ENCODE peak calls at places on chromosome 18, in five cellular contexts. W is stimulated activated naive CD8-positive, alpha-beta T cell treated with anti-CD3 and anti-CD28 coated beads, Interleukin-15, Interleukin-2, amounts not matched to agents 100 U/mL and 50 U/mL, for 24 hours; L is ELF-1; T is COR-L47; O is NCI-H2171 treated with DMSO at 0.1 percent for 48 hours. M is an unnamed sample.

GRCh38 chr18:61851940-61852451 is 40.8 kb downstream of the RNF152 start:
- DNase-seq in O (no peak), L (no peak), W (no peak), T (no peak), M (no peak)

GRCh38 chr18:49849331-49850217 is 36.2 kb upstream of the ACAA2 start:
- DNase-seq in O (peak; percentile 55), L (peak; percentile 91), T (peak; percentile 99), W (no peak), M (peak; percentile 97)

GRCh38 chr18:50034029-50034428 is 160.9 kb downstream of the MYO5B start:
- DNase-seq in T (no peak), W (no peak), O (no peak), L (no peak), M (no peak)

GRCh38 chr18:3012306-3012919 is 531 bp downstream of the LPIN2 start:
- DNase-seq in O (peak; percentile 34), T (peak; percentile 80), L (no peak), W (peak; percentile 61), M (no peak)

GRCh38 chr18:58005885-58006523 is 38.0 kb upstream of the NEDD4L start:
- DNase-seq in T (no peak), W (no peak), O (no peak), L (no peak), M (peak; percentile 7)

GRCh38 chr18:77208969-77209368 is 40.7 kb upstream of the GALR1 start:
- DNase-seq in W (peak; percentile 38), O (no peak), T (no peak), L (no peak), M (no peak)

GRCh38 chr18:36635414-36636096 is 193.2 kb downstream of the TPGS2 start:
- DNase-seq in T (no peak), O (no peak), W (no peak), L (no peak), M (no peak)

GRCh38 chr18:37565985-37566478 is 434 bp upstream of the CELF4 start:
- DNase-seq in O (no peak), W (no peak), L (no peak), T (peak; percentile 91), M (no peak)

GRCh38 chr18:53254265-53254664 is 914.3 kb downstream of the DCC start:
- DNase-seq in L (no peak), T (no peak), O (no peak), W (no peak), M (no peak)

GRCh38 chr18:62877448-62878221 is 162.3 kb downstream of the PHLPP1 start:
- DNase-seq in O (no peak), W (no peak), L (peak; percentile 78), T (no peak), M (peak; percentile 54)

GRCh38 chr18:23550898-23551297 is 35.4 kb downstream of the NPC1 start:
- DNase-seq in L (no peak), T (no peak), W (no peak), O (no peak), M (no peak)

GRCh38 chr18:76416935-76417334 is 78.1 kb downstream of the ZNF516 start:
- DNase-seq in W (no peak), T (no peak), L (no peak), O (no peak), M (no peak)

GRCh38 chr18:8982416-8983183 is 119.9 kb upstream of the NDUFV2 start:
- DNase-seq in O (peak; percentile 86), T (peak; percentile 64), L (peak; percentile 67), W (no peak), M (peak; percentile 89)

GRCh38 chr18:31500161-31500688 is 2.2 kb downstream of the DSG2 start:
- DNase-seq in W (no peak), T (no peak), L (no peak), O (no peak), M (no peak)

GRCh38 chr18:59300676-59301285 is 17.7 kb downstream of the CPLX4 start:
- DNase-seq in L (no peak), W (no peak), T (no peak), O (no peak), M (no peak)

GRCh38 chr18:79385749-79386341 is 9.9 kb upstream of the NFATC1 start:
- DNase-seq in W (no peak), L (no peak), T (no peak), O (peak; percentile 66), M (no peak)

GRCh38 chr18:66558773-66559172 is 45.1 kb downstream of the CDH19 start:
- DNase-seq in W (no peak), O (no peak), L (no peak), T (peak; percentile 6), M (no peak)

GRCh38 chr18:43341014-43341413 is 63.7 kb upstream of the SYT4 start:
- DNase-seq in L (no peak), O (no peak), T (no peak), W (no peak), M (no peak)

GRCh38 chr18:36454848-36455458 is 157.4 kb downstream of the FHOD3 start:
- DNase-seq in T (peak; percentile 59), L (no peak), W (no peak), O (peak; percentile 70), M (no peak)

GRCh38 chr18:80200171-80200931 is 47.0 kb downstream of the PARD6G start:
- DNase-seq in T (no peak), O (no peak), L (peak; percentile 55), W (no peak), M (peak; percentile 21)

M was measured in HFF-Myc.